ENCODE peak calls at places on chromosomes 13 and 19, in four cellular contexts. One of them, this sample, is unnamed.

GRCh38 chr13:91710733-91711132 is 312.3 kb downstream of the GPC5 start:
- DNase-seq in IMR-90: no peak
- DNase-seq in GM12878: no peak
- DNase-seq in K562: no peak
- DNase-seq in this sample: no peak

GRCh38 chr19:41357746-41358145 is 4.0 kb upstream of the TGFB1 start:
- DNase-seq in IMR-90: no peak
- DNase-seq in K562: no peak
- DNase-seq in GM12878: no peak
- DNase-seq in this sample: no peak

GRCh38 chr19:2711175-2711936 is 8.9 kb upstream of the GNG7 start:
- DNase-seq in K562: peak; percentile 51
- DNase-seq in IMR-90: peak; percentile 95
- DNase-seq in GM12878: no peak
- DNase-seq in this sample: no peak

GRCh38 chr13:75123428-75123827 is 358.5 kb downstream of the TBC1D4 start:
- DNase-seq in IMR-90: no peak
- DNase-seq in GM12878: no peak
- DNase-seq in K562: no peak
- DNase-seq in this sample: no peak

GRCh38 chr19:48713864-48714755 is 5.4 kb downstream of the MAMSTR start:
- DNase-seq in GM12878: peak; percentile 97
- DNase-seq in IMR-90: peak; percentile 98
- DNase-seq in K562: peak; percentile 99
- DNase-seq in this sample: peak; percentile 100

GRCh38 chr19:33263325-33264023 is 37.8 kb upstream of the SLC7A10 start:
- DNase-seq in K562: peak; percentile 51
- DNase-seq in IMR-90: no peak
- DNase-seq in GM12878: no peak
- DNase-seq in this sample: no peak

GRCh38 chr13:19860884-19861655 is 2.4 kb downstream of the ZMYM5 start:
- DNase-seq in GM12878: no peak
- DNase-seq in IMR-90: peak; percentile 73
- DNase-seq in K562: no peak
- DNase-seq in this sample: no peak

GRCh38 chr19:40217921-40218890 is at the start of gene TTC9B:
- DNase-seq in K562: peak; percentile 80
- DNase-seq in GM12878: no peak
- DNase-seq in IMR-90: no peak
- DNase-seq in this sample: peak; percentile 51

GRCh38 chr19:33193864-33194362 is at the start of gene LRP3:
- DNase-seq in IMR-90: peak; percentile 11
- DNase-seq in K562: no peak
- DNase-seq in GM12878: no peak
- DNase-seq in this sample: no peak

GRCh38 chr13:39765801-39766463 is 110.5 kb downstream of the COG6 start:
- DNase-seq in K562: no peak
- DNase-seq in GM12878: no peak
- DNase-seq in IMR-90: no peak
- DNase-seq in this sample: peak; percentile 5

GRCh38 chr19:51754106-51754505 is 2.4 kb upstream of the FPR1 start:
- DNase-seq in GM12878: no peak
- DNase-seq in IMR-90: no peak
- DNase-seq in K562: no peak
- DNase-seq in this sample: no peak

GRCh38 chr13:63551731-63552130 is 2136.1 kb upstream of the PCDH20 start:
- DNase-seq in K562: no peak
- DNase-seq in IMR-90: no peak
- DNase-seq in GM12878: no peak
- DNase-seq in this sample: no peak

GRCh38 chr13:43569688-43570087 is 217.1 kb downstream of the ENOX1 start:
- DNase-seq in K562: no peak
- DNase-seq in GM12878: no peak
- DNase-seq in IMR-90: no peak
- DNase-seq in this sample: no peak

GRCh38 chr19:2273356-2274184 is 8.4 kb downstream of the PEAK3 start:
- DNase-seq in GM12878: peak; percentile 65
- DNase-seq in K562: peak; percentile 90
- DNase-seq in IMR-90: peak; percentile 52
- DNase-seq in this sample: peak; percentile 86

GRCh38 chr19:11797491-11797890 is 832 bp upstream of the ZNF491 start:
- DNase-seq in IMR-90: peak; percentile 87
- DNase-seq in GM12878: peak; percentile 54
- DNase-seq in K562: peak; percentile 81
- DNase-seq in this sample: no peak
- TF ChIP-seq ELK1 in IMR-90: no peak
- TF ChIP-seq ELK1 in GM12878: no peak
- TF ChIP-seq ELK1 in K562: no peak
- TF ChIP-seq ELK1 in this sample: no peak

DNA sequence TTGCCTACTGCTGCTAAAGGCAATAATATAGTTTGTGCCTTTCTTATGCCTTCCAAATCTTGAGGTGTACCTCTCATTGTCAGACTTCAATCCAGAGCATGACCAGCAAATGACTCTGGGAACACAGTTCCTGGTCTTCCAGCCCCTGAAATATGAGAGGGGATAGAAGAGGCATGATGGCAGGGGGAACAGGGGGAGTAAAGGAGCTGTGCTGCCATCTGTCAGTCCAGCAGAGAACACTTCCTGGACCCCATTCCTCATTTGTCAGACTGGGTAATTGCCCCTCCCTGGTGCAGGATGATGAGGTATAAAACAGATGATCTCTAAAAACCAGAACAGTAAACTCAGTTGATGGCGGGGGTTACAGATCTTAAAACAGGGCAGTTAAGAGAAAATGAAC is 618.7 kb downstream of the DIAPH3 start:
- DNase-seq in K562: no peak
- DNase-seq in IMR-90: no peak
- DNase-seq in GM12878: no peak
- DNase-seq in this sample: no peak
- TF ChIP-seq ELK1 in K562: no peak
- TF ChIP-seq ELK1 in IMR-90: no peak
- TF ChIP-seq ELK1 in GM12878: no peak
- TF ChIP-seq ELK1 in this sample: no peak

DNA sequence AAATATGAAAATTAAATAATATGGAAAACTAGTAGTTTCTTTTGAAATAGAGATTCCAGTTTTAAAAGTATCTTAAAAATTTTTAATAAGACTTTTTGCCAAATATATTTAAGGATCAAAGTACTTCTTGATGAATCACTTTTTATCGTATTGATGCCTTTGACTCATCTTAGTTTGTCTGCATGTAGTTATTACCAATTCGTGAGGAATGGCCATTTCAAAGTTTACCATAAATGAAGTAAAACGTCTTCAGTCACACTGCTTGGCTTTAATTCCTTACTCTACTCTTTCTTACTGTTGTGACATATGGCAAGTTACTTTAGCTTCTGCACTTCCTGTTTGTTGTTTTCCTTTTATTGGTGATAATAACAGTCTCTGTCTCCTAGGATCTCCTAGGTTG is 38.3 kb downstream of the NDFIP2 start:
- DNase-seq in GM12878: no peak
- DNase-seq in IMR-90: peak; percentile 46
- DNase-seq in K562: no peak
- DNase-seq in this sample: no peak
- TF ChIP-seq ELK1 in GM12878: no peak
- TF ChIP-seq ELK1 in IMR-90: no peak
- TF ChIP-seq ELK1 in K562: no peak
- TF ChIP-seq ELK1 in this sample: no peak

DNA sequence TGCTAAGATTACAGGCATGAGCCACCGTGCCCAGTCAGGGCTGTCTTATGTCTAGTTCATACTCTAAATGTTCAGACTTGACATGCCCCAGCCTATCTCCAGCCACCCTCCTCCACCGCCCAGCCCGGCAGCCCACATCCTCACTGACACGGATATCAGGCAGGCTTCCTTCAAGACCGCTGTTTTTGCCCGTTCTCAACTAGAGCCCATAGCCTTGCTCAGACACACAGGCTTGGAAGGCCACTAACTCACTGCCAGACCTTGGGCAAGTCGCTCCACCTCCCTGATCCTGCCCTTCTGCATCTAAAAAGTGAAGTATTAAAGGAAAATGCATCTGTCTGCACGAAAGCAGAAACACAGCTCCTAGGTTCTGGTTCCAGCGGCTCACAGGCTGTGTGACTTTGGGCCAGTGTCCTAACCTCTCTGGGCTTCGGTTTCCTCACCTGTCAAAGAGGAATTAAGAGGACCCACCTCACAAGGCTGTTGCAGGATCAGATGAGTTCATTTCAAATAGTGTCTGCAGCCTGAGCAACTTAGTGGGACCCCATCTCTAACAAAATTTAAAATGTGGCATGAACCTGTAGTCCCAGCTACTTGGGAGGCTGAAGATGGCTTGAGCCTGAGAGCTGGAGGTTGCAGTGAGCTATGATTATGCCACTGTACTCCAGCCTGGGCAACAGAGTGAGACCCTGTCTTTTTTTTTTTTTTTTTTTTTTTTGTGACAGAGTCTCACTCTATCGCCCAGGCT is 14.5 kb upstream of the CERS4 start:
- DNase-seq in IMR-90: no peak
- DNase-seq in GM12878: no peak
- DNase-seq in K562: no peak
- DNase-seq in this sample: no peak
- TF ChIP-seq ELK1 in IMR-90: no peak
- TF ChIP-seq ELK1 in GM12878: no peak
- TF ChIP-seq ELK1 in K562: no peak
- TF ChIP-seq ELK1 in this sample: no peak

GRCh38 chr13:29802621-29803020 is 47.8 kb downstream of the UBL3 start:
- DNase-seq in IMR-90: peak; percentile 32
- DNase-seq in GM12878: no peak
- DNase-seq in K562: no peak
- DNase-seq in this sample: no peak
- TF ChIP-seq ELK1 in IMR-90: no peak
- TF ChIP-seq ELK1 in GM12878: no peak
- TF ChIP-seq ELK1 in K562: no peak
- TF ChIP-seq ELK1 in this sample: no peak

GRCh38 chr19:3981736-3982681 is 3.3 kb downstream of the EEF2 start:
- DNase-seq in GM12878: no peak
- DNase-seq in IMR-90: no peak
- DNase-seq in K562: no peak
- DNase-seq in this sample: no peak

GRCh38 chr19:3982701-3983541 is 2.3 kb downstream of the EEF2 start:
- DNase-seq in K562: no peak
- DNase-seq in GM12878: no peak
- DNase-seq in IMR-90: peak; percentile 74
- DNase-seq in this sample: no peak

GRCh38 chr19:3980353-3981251 is 4.7 kb downstream of the EEF2 start:
- DNase-seq in IMR-90: no peak
- DNase-seq in GM12878: no peak
- DNase-seq in K562: no peak
- DNase-seq in this sample: no peak

GRCh38 chr19:3979674-3980352 is 5.5 kb downstream of the EEF2 start:
- DNase-seq in IMR-90: no peak
- DNase-seq in K562: no peak
- DNase-seq in GM12878: no peak
- DNase-seq in this sample: no peak

GRCh38 chr19:3981373-3981735 is 3.9 kb downstream of the EEF2 start:
- DNase-seq in IMR-90: no peak
- DNase-seq in GM12878: no peak
- DNase-seq in K562: no peak
- DNase-seq in this sample: no peak
- TF ChIP-seq ELK1 in IMR-90: no peak
- TF ChIP-seq ELK1 in GM12878: no peak
- TF ChIP-seq ELK1 in K562: no peak
- TF ChIP-seq ELK1 in this sample: no peak

DNA sequence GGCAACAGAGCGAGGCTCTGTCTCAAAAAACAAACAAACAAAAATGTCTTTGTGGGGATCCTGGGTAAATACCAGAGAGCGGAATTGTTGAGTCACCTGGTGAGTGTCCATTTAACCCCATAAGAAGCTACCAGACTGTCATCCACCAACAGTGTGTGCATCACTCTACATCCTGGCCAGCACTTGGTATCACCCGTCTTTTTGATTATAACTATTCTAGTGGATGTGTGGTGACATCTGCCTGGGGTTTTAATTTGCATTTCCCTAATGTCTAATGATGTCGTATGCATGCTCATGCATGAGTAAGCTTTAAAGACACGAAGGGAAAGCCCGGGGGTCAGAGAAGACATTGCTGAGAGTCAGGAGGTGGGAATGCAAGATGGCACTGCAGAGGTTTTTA is 126.7 kb upstream of the MRI1 start:
- DNase-seq in GM12878: no peak
- DNase-seq in K562: no peak
- DNase-seq in IMR-90: peak; percentile 88
- DNase-seq in this sample: no peak
- TF ChIP-seq ELK1 in GM12878: no peak
- TF ChIP-seq ELK1 in K562: no peak
- TF ChIP-seq ELK1 in IMR-90: no peak
- TF ChIP-seq ELK1 in this sample: no peak

DNA sequence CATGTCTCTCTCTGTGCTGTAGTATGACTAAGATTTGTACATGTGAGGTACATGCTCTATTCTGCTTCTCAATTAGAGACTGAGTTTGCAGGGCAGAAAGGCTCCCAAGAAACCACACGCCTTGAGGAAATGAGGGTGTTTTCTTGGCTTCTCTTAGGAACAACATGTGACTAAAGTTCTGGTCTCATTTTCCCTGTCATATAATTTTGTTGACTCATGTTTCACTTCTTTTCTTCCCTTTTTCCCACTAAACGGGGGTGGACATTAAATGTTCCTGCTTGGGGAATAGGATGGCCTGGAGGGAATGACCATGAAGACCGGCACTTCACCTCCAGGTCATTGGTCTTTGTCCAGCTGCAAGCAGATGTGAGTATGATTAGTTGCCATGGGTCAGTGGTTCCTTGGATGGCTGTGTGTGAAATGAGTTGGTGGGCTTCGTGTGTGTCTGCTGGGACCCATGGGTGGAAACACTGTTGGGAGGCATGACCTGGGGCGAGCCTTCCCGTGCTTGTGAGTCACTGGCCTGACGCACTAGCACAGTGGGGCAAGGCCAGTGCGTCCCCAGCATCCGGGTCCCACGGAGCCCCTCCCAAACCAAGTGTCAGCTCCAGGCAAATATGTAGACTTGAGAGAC is 56.6 kb downstream of the COL4A1 start:
- DNase-seq in GM12878: no peak
- DNase-seq in IMR-90: peak; percentile 77
- DNase-seq in K562: no peak
- DNase-seq in this sample: no peak
- TF ChIP-seq ELK1 in GM12878: no peak
- TF ChIP-seq ELK1 in IMR-90: no peak
- TF ChIP-seq ELK1 in K562: no peak
- TF ChIP-seq ELK1 in this sample: no peak